ENCODE peak calls at places on chromosome 15, in ten cellular contexts. V is kidney epithelial cell, Y is GF-D8, Q is GM04503, E is NCI-H510A, N is cardiac septum, J is pancreas, C is DMS153, M is colonic mucosa, L is Caco-2. F is an unnamed sample.

GRCh38 chr15:91965501-91966180 is 112.1 kb downstream of the SLCO3A1 start:
- DNase-seq in V (peak; percentile 58), J (no peak), M (no peak), L (no peak), E (no peak), N (no peak), Y (no peak), C (no peak), Q (peak; percentile 16), F (no peak)

GRCh38 chr15:101049282-101049681 is 130.1 kb downstream of the LRRK1 start:
- DNase-seq in J (no peak), V (no peak), N (peak; percentile 36), E (no peak), L (no peak), Q (no peak), M (peak; percentile 11), C (no peak), Y (no peak), F (no peak)

GRCh38 chr15:76346666-76347506 is 10.3 kb downstream of the ISL2 start:
- DNase-seq in J (no peak), L (peak; percentile 50), V (no peak), E (no peak), C (no peak), Q (no peak), M (peak; percentile 46), N (no peak), Y (no peak), F (no peak)

GRCh38 chr15:68368731-68369435 is 63.1 kb downstream of the ITGA11 start:
- DNase-seq in J (no peak), N (peak; percentile 7), C (no peak), V (no peak), M (no peak), Y (no peak), E (no peak), L (no peak), Q (no peak), F (no peak)

GRCh38 chr15:26889298-26889898 is 22.5 kb downstream of the GABRA5 start:
- DNase-seq in V (peak; percentile 18), Q (no peak), N (no peak), M (peak; percentile 51), Y (no peak), E (no peak), C (peak; percentile 42), L (peak; percentile 55), J (peak; percentile 18), F (peak; percentile 13)

GRCh38 chr15:99508807-99509311 is 56.9 kb upstream of the MEF2A start:
- DNase-seq in Q (no peak), J (no peak), Y (no peak), E (no peak), M (no peak), V (no peak), N (no peak), C (no peak), L (no peak), F (no peak)

GRCh38 chr15:29058903-29059539 is 173.2 kb downstream of the APBA2 start:
- DNase-seq in J (no peak), M (no peak), C (no peak), E (no peak), Y (no peak), Q (no peak), N (no peak), V (no peak), L (no peak), F (no peak)

GRCh38 chr15:45719490-45719889 is 84.7 kb downstream of the SQOR start:
- DNase-seq in C (no peak), Q (no peak), E (no peak), Y (no peak), N (no peak), J (no peak), M (no peak), V (no peak), L (no peak), F (no peak)

GRCh38 chr15:71626596-71627088 is 183.7 kb upstream of the NR2E3 start:
- DNase-seq in Q (no peak), M (no peak), L (no peak), J (no peak), V (no peak), C (no peak), Y (no peak), E (no peak), N (no peak), F (no peak)